ENCODE peak calls at places on chromosomes 1 and 21, in six cellular contexts. N, Z, X, V, M and E are unnamed samples.

GRCh38 chr1:113456967-113457366 is 66.7 kb downstream of the MAGI3 start:
- DNase-seq in N (no peak), Z (no peak), X (peak), V (no peak), M (no peak), E (no peak)

GRCh38 chr21:36135391-36136094 is 664 bp downstream of the CBR3 start:
- DNase-seq in N (peak), Z (peak), X (peak), V (peak), M (peak), E (no peak)

GRCh38 chr1:203607169-203607873 is 19.3 kb upstream of the ATP2B4 start:
- DNase-seq in N (peak), Z (no peak), X (peak), V (peak), M (peak), E (peak)

GRCh38 chr1:111769517-111770146 is 13.9 kb downstream of the DDX20 start:
- DNase-seq in N (peak), Z (no peak), X (peak), V (peak), M (peak), E (no peak)

GRCh38 chr1:99579691-99580171 is 66.2 kb upstream of the PALMD start:
- DNase-seq in N (no peak), Z (no peak), X (no peak), V (no peak), M (no peak), E (no peak)

GRCh38 chr1:52190500-52191252 is 48.8 kb downstream of the ZFYVE9 start:
- DNase-seq in N (peak), Z (no peak), X (no peak), V (no peak), M (no peak), E (no peak)

GRCh38 chr1:79041666-79042065 is 35.1 kb upstream of the ADGRL4 start:
- DNase-seq in N (no peak), Z (no peak), X (no peak), V (no peak), M (no peak), E (no peak)

GRCh38 chr1:115976900-115977480 is 677 bp downstream of the SLC22A15 start:
- DNase-seq in N (peak), Z (no peak), X (peak), V (no peak), M (no peak), E (no peak)

GRCh38 chr1:88979054-88979748 is 13.2 kb downstream of the KYAT3 start:
- DNase-seq in N (no peak), Z (no peak), X (no peak), V (no peak), M (no peak), E (no peak)

GRCh38 chr1:243718893-243719292 is 131.2 kb downstream of the AKT3 start:
- DNase-seq in N (no peak), Z (no peak), X (peak), V (no peak), M (no peak), E (no peak)

GRCh38 chr1:175208773-175209492 is 16.4 kb upstream of the KIAA0040 start:
- DNase-seq in N (peak), Z (no peak), X (no peak), V (no peak), M (peak), E (peak)

GRCh38 chr1:29686012-29686930 is 449.9 kb downstream of the PTPRU start:
- DNase-seq in N (no peak), Z (no peak), X (no peak), V (no peak), M (no peak), E (no peak)